ENCODE peak calls at places on chromosomes 16 and 17, in eight cellular contexts. W, R, I, U, N, P, B and Q are unnamed samples.

GRCh38 chr17:74547736-74548135 is 1.8 kb upstream of the CD300C start:
- DNase-seq in P (no peak), W (no peak), R (no peak), B (peak), I (no peak), U (no peak), N (no peak), Q (no peak)

GRCh38 chr17:72439893-72440502 is 319.2 kb downstream of the SOX9 start:
- DNase-seq in R (no peak), W (no peak), I (no peak), N (no peak), U (no peak), B (no peak), P (no peak), Q (no peak)

GRCh38 chr17:59601130-59601529 is 18.6 kb upstream of the CLTC start:
- DNase-seq in U (no peak), B (no peak), W (no peak), R (no peak), N (no peak), I (no peak), P (no peak), Q (no peak)

GRCh38 chr17:31319253-31319661 is 2.2 kb downstream of the EVI2A start:
- DNase-seq in U (no peak), N (no peak), R (peak), W (no peak), P (no peak), I (no peak), B (no peak), Q (no peak)

GRCh38 chr17:2906907-2907306 is 110.7 kb downstream of the RAP1GAP2 start:
- DNase-seq in B (no peak), I (no peak), N (no peak), R (no peak), W (no peak), U (no peak), P (no peak), Q (no peak)

GRCh38 chr17:59152925-59153324 is 2.1 kb downstream of the SKA2 start:
- DNase-seq in R (no peak), I (no peak), P (no peak), U (no peak), B (no peak), W (no peak), N (no peak), Q (no peak)

GRCh38 chr17:32007463-32008298 is 498 bp downstream of the LRRC37B start:
- DNase-seq in U (peak), N (peak), B (peak), R (no peak), P (peak), I (peak), W (peak), Q (no peak)

GRCh38 chr17:48011405-48012150 is 26.0 kb downstream of the COPZ2 start:
- DNase-seq in I (peak), N (no peak), R (no peak), U (peak), B (peak), P (peak), W (peak), Q (no peak)

GRCh38 chr16:69040144-69040909 is 65.1 kb upstream of the HAS3 start:
- DNase-seq in N (no peak), P (peak), W (peak), R (no peak), U (no peak), I (peak), B (peak), Q (no peak)

GRCh38 chr17:80605326-80606066 is 60.9 kb downstream of the RPTOR start:
- DNase-seq in R (peak), I (no peak), U (no peak), N (no peak), B (peak), W (peak), P (no peak), Q (no peak)

GRCh38 chr17:28057731-28058246 is 15.3 kb downstream of the NLK start:
- DNase-seq in I (peak), B (peak), W (peak), U (no peak), P (peak), N (no peak), R (peak), Q (no peak)

GRCh38 chr17:21161498-21162393 is 35.0 kb downstream of the DHRS7B start:
- DNase-seq in U (no peak), N (no peak), R (no peak), P (peak), I (peak), B (peak), W (peak), Q (no peak)

GRCh38 chr16:15777533-15778203 is 79.2 kb downstream of the MYH11 start:
- DNase-seq in P (peak), B (peak), N (no peak), W (peak), U (peak), R (no peak), I (peak), Q (peak)

GRCh38 chr17:45229681-45230409 is 8.2 kb downstream of the FMNL1 start:
- DNase-seq in P (peak), N (no peak), B (no peak), R (no peak), I (no peak), W (no peak), U (no peak), Q (no peak)

GRCh38 chr17:45232514-45233422 is 11.1 kb downstream of the FMNL1 start:
- DNase-seq in W (no peak), N (no peak), R (no peak), I (no peak), U (no peak), P (no peak), B (peak), Q (no peak)

GRCh38 chr17:45230410-45230786 is 8.7 kb downstream of the FMNL1 start:
- DNase-seq in N (no peak), W (no peak), P (no peak), R (no peak), B (no peak), I (no peak), U (no peak), Q (no peak)

GRCh38 chr17:45231481-45232116 is 9.9 kb downstream of the FMNL1 start:
- DNase-seq in U (peak), N (no peak), W (no peak), P (peak), B (peak), I (no peak), R (no peak), Q (no peak)

DNA sequence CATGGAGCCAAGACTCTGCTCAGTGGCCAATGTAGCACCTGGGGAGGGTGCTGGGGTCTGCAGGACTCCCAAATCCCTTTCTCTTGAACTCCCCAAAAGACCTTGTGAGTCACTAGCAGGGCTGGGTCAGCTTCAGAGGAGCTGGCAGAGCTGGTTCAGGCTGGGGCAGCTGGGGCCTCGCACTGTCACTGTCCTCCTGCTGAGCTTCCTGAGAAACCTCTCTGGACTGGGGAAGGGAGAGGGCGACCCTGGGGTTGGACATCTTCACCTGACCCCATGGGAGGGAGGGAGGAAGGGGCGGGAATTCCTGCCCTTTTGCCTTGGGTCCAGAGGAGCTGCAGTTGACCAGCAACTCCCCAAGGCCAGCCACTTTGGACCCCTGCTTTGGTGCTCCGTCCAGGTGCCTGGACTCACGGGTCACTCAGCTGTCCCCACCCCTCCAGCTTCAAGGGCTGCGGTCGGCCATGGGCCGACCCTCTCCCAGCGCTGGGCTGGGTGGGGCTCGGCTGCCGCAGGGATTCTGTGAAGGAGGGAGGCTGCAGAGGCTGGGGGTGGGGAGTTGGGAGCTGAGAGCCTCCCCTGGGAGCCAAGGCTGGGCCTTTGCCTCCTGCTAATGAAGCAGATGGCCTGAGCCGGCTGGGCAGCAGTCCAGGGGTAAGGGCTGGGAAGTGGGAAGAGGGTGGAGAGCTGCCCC is 9.2 kb downstream of the FMNL1 start:
- DNase-seq in U (no peak), P (peak), B (peak), I (peak), R (no peak), N (peak), W (peak), Q (no peak)
- H3K4me3 ChIP-seq in U (no peak), P (no peak), B (no peak), I (no peak), R (no peak), N (no peak), W (no peak), Q (no peak)

DNA sequence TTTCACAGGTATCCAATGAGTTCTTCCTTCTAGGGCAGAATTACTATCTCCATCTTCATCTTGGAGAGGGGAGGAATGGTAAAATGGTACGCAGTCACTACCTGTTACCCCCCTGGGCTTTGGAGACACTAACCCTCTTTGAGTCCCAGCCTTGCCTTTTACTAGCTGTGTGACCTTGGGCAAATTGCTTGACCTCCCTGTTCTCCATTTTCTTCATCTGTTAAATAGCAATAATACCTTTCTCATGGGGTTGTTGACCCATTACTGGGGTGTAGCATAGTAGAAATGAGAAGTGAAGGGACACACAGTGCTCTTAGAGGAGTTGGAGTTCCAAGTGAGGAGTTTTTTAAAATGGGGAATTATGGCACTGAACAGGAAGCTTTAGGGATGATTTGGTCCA is 324.7 kb downstream of the FOXL1 start:
- DNase-seq in U (no peak), N (no peak), W (no peak), B (no peak), P (no peak), R (no peak), I (no peak), Q (no peak)
- H3K4me3 ChIP-seq in U (no peak), N (no peak), W (no peak), B (no peak), P (no peak), R (no peak), I (no peak), Q (no peak)

GRCh38 chr16:66367968-66368891 is 1.7 kb downstream of the CDH5 start:
- DNase-seq in R (no peak), U (peak), N (peak), W (no peak), P (no peak), I (no peak), B (no peak), Q (no peak)
- H3K4me3 ChIP-seq in R (no peak), U (no peak), N (peak), W (peak), P (no peak), I (peak), B (no peak), Q (no peak)

GRCh38 chr16:11329080-11329491 is 16.2 kb upstream of the RMI2 start:
- DNase-seq in P (peak), R (peak), N (no peak), U (peak), W (no peak), B (no peak), I (no peak), Q (no peak)
- H3K4me3 ChIP-seq in P (peak), R (peak), N (no peak), U (peak), W (no peak), B (peak), I (peak), Q (no peak)

GRCh38 chr17:67139784-67140665 is 95.7 kb downstream of the CACNG1 start:
- DNase-seq in N (no peak), I (peak), U (peak), P (peak), R (no peak), W (peak), B (peak), Q (no peak)
- H3K4me3 ChIP-seq in N (no peak), I (no peak), U (no peak), P (no peak), R (no peak), W (no peak), B (no peak), Q (no peak)

DNA sequence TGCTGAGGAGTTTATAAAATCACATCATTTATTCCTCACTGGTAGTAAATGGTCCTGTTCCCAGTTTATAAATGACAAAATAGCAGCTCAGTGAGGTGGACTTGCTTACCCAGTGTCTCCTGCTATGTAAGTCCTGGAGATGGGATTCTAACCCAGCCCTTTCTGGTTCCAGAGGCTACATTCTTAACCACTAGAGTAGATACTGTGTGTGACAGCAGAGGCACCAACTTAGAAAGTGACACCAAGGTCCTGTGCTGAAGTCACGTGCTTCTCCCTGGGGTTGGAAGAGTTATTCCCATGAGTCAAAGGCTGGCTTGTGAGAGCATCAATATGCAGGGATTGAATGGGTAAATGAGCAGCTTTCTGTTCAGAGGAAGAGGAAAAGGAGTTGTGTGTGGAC is 167.3 kb upstream of the IRX3 start:
- DNase-seq in P (no peak), R (no peak), N (no peak), I (no peak), U (no peak), B (no peak), W (no peak), Q (no peak)
- H3K4me3 ChIP-seq in P (no peak), R (no peak), N (no peak), I (no peak), U (no peak), B (no peak), W (no peak), Q (no peak)